ENCODE peak calls at places on chromosomes 3 and 15, in ten cellular contexts. M is psoas muscle; V is uterus; H is astrocyte; J is A673; P is sigmoid colon; G is ascending aorta; N is PC-9; I is fibroblast of lung; S is CD4-positive, CD25-positive, alpha-beta regulatory T cell. Z is an unnamed sample. For H3K27me3, the result is how much of the 10 kb centered on the place peaks cover.

GRCh38 chr3:139448104-139448503 is 28.2 kb downstream of the RBP2 start:
- DNase-seq in M (no peak), V (no peak), H (no peak), J (no peak), P (no peak), G (no peak), N (no peak), I (no peak), S (no peak), Z (peak)

GRCh38 chr3:120338517-120338916 is 10.6 kb downstream of the LRRC58 start:
- DNase-seq in M (no peak), V (no peak), H (no peak), J (no peak), P (no peak), G (no peak), N (no peak), I (no peak), S (no peak), Z (no peak)

GRCh38 chr3:28808068-28808467 is 459.4 kb upstream of the AZI2 start:
- DNase-seq in M (no peak), V (no peak), H (no peak), J (no peak), P (no peak), G (no peak), N (no peak), I (no peak), S (no peak), Z (no peak)

GRCh38 chr15:31585231-31585630 is 258.6 kb downstream of the KLF13 start:
- DNase-seq in M (no peak), V (no peak), H (no peak), J (no peak), P (no peak), G (no peak), N (no peak), I (no peak), S (no peak), Z (peak)

GRCh38 chr3:17945018-17945798 is 202.8 kb upstream of the TBC1D5 start:
- DNase-seq in M (no peak), V (no peak), H (peak), J (no peak), P (no peak), G (no peak), N (no peak), I (no peak), S (no peak), Z (no peak)

GRCh38 chr3:10516835-10517465 is 11.6 kb upstream of the ATP2B2 start:
- DNase-seq in M (no peak), V (no peak), H (peak), J (no peak), P (peak), G (no peak), N (no peak), I (no peak), S (no peak), Z (no peak)

GRCh38 chr3:177824190-177824786 is 627.0 kb upstream of the TBL1XR1 start:
- DNase-seq in M (peak), V (peak), H (peak), J (no peak), P (peak), G (peak), N (peak), I (peak), S (no peak), Z (peak)

GRCh38 chr15:99682455-99682854 is 50.8 kb downstream of the LYSMD4 start:
- DNase-seq in M (no peak), V (no peak), H (peak), J (peak), P (no peak), G (no peak), N (no peak), I (peak), S (no peak), Z (no peak)

GRCh38 chr15:70670680-70671079 is 92.7 kb downstream of the UACA start:
- DNase-seq in M (no peak), V (no peak), H (no peak), J (peak), P (no peak), G (no peak), N (no peak), I (peak), S (no peak), Z (no peak)

GRCh38 chr3:14474363-14475081 is 65.6 kb downstream of the GRIP2 start:
- DNase-seq in M (no peak), V (no peak), H (no peak), J (no peak), P (no peak), G (no peak), N (no peak), I (no peak), S (no peak), Z (no peak)

GRCh38 chr3:142680710-142681109 is 43.1 kb upstream of the TRPC1 start:
- DNase-seq in M (no peak), V (no peak), H (no peak), J (no peak), P (no peak), G (no peak), N (no peak), I (no peak), S (no peak), Z (no peak)

GRCh38 chr15:50881121-50882048 is 27.1 kb upstream of the AP4E1 start:
- DNase-seq in M (no peak), V (no peak), H (peak), J (no peak), P (no peak), G (no peak), N (no peak), I (peak), S (no peak), Z (no peak)

GRCh38 chr3:182412066-182412465 is 381.2 kb upstream of the ATP11B start:
- DNase-seq in M (no peak), V (no peak), H (no peak), J (no peak), P (no peak), G (no peak), N (peak), I (no peak), S (no peak), Z (no peak)

GRCh38 chr15:58676766-58677165 is 72.7 kb downstream of the ADAM10 start:
- DNase-seq in M (no peak), V (no peak), H (no peak), J (no peak), P (no peak), G (no peak), N (no peak), I (no peak), S (no peak), Z (no peak)

GRCh38 chr3:188863999-188864406 is 307.8 kb upstream of the TPRG1 start:
- DNase-seq in M (no peak), V (no peak), H (peak), J (no peak), P (no peak), G (no peak), N (no peak), I (peak), S (no peak), Z (no peak)

GRCh38 chr15:58269455-58270414 is 131.6 kb downstream of the AQP9 start:
- DNase-seq in M (no peak), V (no peak), H (peak), J (peak), P (no peak), G (no peak), N (peak), I (peak), S (no peak), Z (no peak)

GRCh38 chr3:9076985-9077384 is 113.7 kb upstream of the RAD18 start:
- DNase-seq in M (no peak), V (no peak), H (no peak), J (peak), P (peak), G (no peak), N (no peak), I (no peak), S (no peak), Z (no peak)

GRCh38 chr15:93997071-93997658 is 234.2 kb upstream of the MCTP2 start:
- DNase-seq in M (no peak), V (no peak), H (no peak), J (peak), P (no peak), G (no peak), N (no peak), I (peak), S (no peak), Z (no peak)

GRCh38 chr15:70974004-70974832 is 81.6 kb downstream of the LRRC49 start:
- DNase-seq in M (no peak), V (no peak), H (peak), J (peak), P (no peak), G (no peak), N (peak), I (peak), S (no peak), Z (no peak)

GRCh38 chr3:50568947-50569749 is at the start of gene HEMK1:
- DNase-seq in M (peak), V (peak), H (peak), J (peak), P (peak), G (peak), N (peak), I (peak), S (peak), Z (peak)

GRCh38 chr3:58085616-58086015 is 77.4 kb downstream of the FLNB start:
- DNase-seq in M (no peak), V (no peak), H (no peak), J (no peak), P (peak), G (no peak), N (no peak), I (no peak), S (no peak), Z (no peak)

GRCh38 chr15:80182611-80183210 is 29.9 kb downstream of the FAH start:
- DNase-seq in M (peak), V (no peak), H (peak), J (no peak), P (no peak), G (no peak), N (no peak), I (peak), S (no peak), Z (no peak)

GRCh38 chr3:151096697-151097096 is 11.2 kb downstream of the MED12L start:
- DNase-seq in M (no peak), V (no peak), H (no peak), J (no peak), P (no peak), G (no peak), N (no peak), I (no peak), S (no peak), Z (no peak)

GRCh38 chr15:32794973-32795372 is 77.2 kb downstream of the GREM1 start:
- DNase-seq in M (no peak), V (no peak), H (no peak), J (no peak), P (no peak), G (no peak), N (peak), I (no peak), S (no peak), Z (no peak)

GRCh38 chr3:65433480-65433879 is 605.2 kb downstream of the MAGI1 start:
- DNase-seq in M (no peak), V (no peak), H (no peak), J (no peak), P (no peak), G (no peak), N (no peak), I (no peak), S (no peak), Z (no peak)

GRCh38 chr3:99568936-99569335 is 69.5 kb upstream of the COL8A1 start:
- DNase-seq in M (no peak), V (no peak), H (no peak), J (no peak), P (no peak), G (no peak), N (no peak), I (no peak), S (no peak), Z (no peak)

GRCh38 chr3:13882876-13883275 is 3.0 kb upstream of the WNT7A start:
- DNase-seq in M (no peak), V (no peak), H (no peak), J (no peak), P (no peak), G (no peak), N (no peak), I (no peak), S (no peak), Z (no peak)

GRCh38 chr3:188294823-188295487 is 141.0 kb downstream of the LPP start:
- DNase-seq in M (no peak), V (no peak), H (peak), J (peak), P (no peak), G (no peak), N (peak), I (peak), S (no peak), Z (no peak)

GRCh38 chr3:149151843-149152242 is 22.4 kb downstream of the HPS3 start:
- DNase-seq in M (no peak), V (no peak), H (peak), J (peak), P (no peak), G (no peak), N (no peak), I (peak), S (no peak), Z (no peak)

GRCh38 chr3:108218811-108219210 is 3.4 kb downstream of the IFT57 start:
- DNase-seq in M (no peak), V (no peak), H (peak), J (no peak), P (no peak), G (no peak), N (no peak), I (peak), S (no peak), Z (no peak)

GRCh38 chr15:52794665-52795463 is 4.7 kb upstream of the ONECUT1 start:
- DNase-seq in M (no peak), V (no peak), H (no peak), J (no peak), P (no peak), G (no peak), N (no peak), I (no peak), S (no peak), Z (no peak)

GRCh38 chr15:66927326-66928077 is 137.9 kb upstream of the SMAD3 start:
- DNase-seq in M (no peak), V (no peak), H (no peak), J (no peak), P (peak), G (no peak), N (no peak), I (no peak), S (no peak), Z (no peak)

DNA sequence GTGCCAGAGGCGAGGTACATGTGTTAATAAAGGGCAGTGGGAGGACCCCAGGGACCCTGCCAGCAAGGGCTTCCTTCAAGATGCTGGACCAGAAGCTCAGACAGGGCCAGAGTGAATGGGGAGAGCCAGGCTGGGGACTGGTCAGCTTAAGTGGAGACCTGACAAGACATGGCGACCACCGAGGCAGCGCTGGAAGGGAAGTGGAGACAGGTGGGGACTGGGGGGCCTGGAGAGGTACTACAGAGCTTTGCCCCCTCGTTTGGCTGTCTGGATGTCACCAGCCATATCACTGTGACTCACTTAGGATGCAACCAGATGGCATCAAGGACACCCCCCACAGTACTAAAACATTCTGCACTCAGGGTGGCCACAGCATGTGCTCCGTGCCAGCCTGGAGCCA is 97.9 kb downstream of the ADCY5 start:
- DNase-seq in M (no peak), V (no peak), H (no peak), J (no peak), P (peak), G (no peak), N (no peak), I (no peak), S (no peak), Z (no peak)
- H3K27me3 ChIP-seq in M (under half), V (under half), H (under half), J (under half), P (under half), G (under half), N (under half), I (under half), S (under half), Z (under half)

DNA sequence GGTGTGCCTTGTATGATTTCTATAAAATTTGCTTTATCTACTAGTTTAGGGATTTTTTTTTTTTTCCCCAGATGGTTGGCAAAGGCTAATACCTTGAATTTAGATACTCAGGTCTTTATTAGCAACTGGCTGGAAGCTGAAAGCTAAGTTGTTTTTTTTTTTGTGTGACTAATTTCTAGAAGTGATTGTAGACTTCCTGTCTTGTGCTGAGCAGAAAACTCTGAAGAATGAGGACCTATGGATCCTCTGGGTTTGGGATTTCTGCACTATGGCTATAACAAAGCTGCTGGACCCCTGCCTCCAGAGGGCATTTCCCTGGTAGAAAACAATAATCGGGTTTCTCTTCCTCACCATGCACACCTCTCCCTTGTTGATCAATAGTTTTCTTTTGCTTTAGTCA is 10.0 kb downstream of the ARIH2 start:
- DNase-seq in M (no peak), V (no peak), H (no peak), J (no peak), P (no peak), G (no peak), N (no peak), I (no peak), S (no peak), Z (no peak)
- H3K27ac ChIP-seq in M (peak), V (no peak), H (no peak), J (no peak), P (no peak), G (no peak), N (no peak), I (no peak), S (no peak), Z (no peak)

DNA sequence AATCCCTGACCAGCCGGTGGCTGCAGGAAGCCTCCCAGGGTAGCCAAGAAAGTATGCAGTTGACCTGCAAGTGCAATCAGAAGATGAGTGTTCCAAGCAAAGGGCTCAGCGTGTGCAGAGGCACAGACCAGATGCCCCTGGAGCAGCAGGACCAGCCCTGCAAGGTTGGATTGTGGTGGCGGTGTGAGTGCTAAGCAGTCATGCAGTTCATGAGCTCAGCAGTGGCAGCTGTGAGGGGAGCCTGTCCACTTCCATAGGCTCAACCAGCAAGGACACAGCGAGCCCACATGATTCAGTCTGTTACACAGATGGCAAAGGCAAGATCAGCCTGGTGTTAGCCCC is 96.0 kb upstream of the PRR23E start:
- DNase-seq in M (no peak), V (no peak), H (no peak), J (no peak), P (no peak), G (no peak), N (peak), I (no peak), S (no peak), Z (peak)
- H3K27me3 ChIP-seq in M (under half), V (under half), H (under half), J (under half), P (under half), G (under half), N (under half), I (under half), S (under half), Z (under half)

GRCh38 chr15:68682330-68682729 is 103.5 kb downstream of the CORO2B start:
- DNase-seq in M (no peak), V (peak), H (no peak), J (no peak), P (peak), G (no peak), N (no peak), I (no peak), S (no peak), Z (no peak)

GRCh38 chr15:68684476-68684875 is 105.7 kb downstream of the CORO2B start:
- DNase-seq in M (no peak), V (peak), H (no peak), J (no peak), P (peak), G (no peak), N (no peak), I (no peak), S (no peak), Z (no peak)

GRCh38 chr15:68681836-68682235 is 103.0 kb downstream of the CORO2B start:
- DNase-seq in M (no peak), V (no peak), H (no peak), J (no peak), P (peak), G (no peak), N (no peak), I (no peak), S (no peak), Z (no peak)

GRCh38 chr15:68683551-68683950 is 104.8 kb downstream of the CORO2B start:
- DNase-seq in M (no peak), V (no peak), H (no peak), J (no peak), P (peak), G (no peak), N (no peak), I (no peak), S (no peak), Z (no peak)

DNA sequence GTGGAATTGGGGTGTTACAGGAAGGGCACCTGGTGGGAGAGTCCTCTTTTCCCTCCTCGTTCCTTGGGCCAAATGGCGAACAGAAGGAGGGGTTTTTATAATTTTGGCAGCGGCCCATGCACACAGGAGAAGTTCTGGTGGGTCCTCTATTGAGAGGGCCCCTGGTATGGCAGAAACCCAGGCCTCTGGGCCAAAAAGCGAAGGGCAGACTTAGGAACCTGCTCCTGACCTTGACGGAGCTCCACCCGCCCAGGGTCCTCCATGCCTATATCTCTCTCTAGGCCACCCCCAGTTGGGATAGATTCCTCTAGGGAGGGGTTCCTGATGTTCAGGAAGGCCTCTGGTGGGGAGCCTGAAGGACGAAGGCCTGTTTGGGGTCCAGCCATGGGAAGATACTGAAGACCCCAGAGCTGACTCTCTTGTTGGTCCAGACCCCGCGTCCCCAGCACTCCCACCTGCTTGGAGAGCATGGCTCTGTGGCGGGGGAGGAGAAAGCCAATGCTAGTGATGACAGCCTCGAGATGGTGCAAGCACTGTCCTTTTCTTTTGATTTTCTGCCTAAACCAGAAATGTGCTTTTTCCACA is 104.2 kb downstream of the CORO2B start:
- DNase-seq in M (no peak), V (no peak), H (no peak), J (no peak), P (peak), G (no peak), N (no peak), I (no peak), S (no peak), Z (no peak)
- H3K27ac ChIP-seq in M (no peak), V (no peak), H (no peak), J (no peak), P (no peak), G (no peak), N (no peak), I (no peak), S (no peak), Z (no peak)

GRCh38 chr15:91124155-91124554 is 24.1 kb downstream of the SV2B start:
- DNase-seq in M (no peak), V (no peak), H (no peak), J (no peak), P (no peak), G (no peak), N (no peak), I (no peak), S (no peak), Z (no peak)
- H3K27me3 ChIP-seq in M (under half), V (under half), H (under half), J (under half), P (under half), G (under half), N (half or more), I (under half), S (under half), Z (under half)

GRCh38 chr3:195886181-195887141 is 21.9 kb downstream of the TNK2 start:
- DNase-seq in M (peak), V (no peak), H (peak), J (no peak), P (peak), G (no peak), N (no peak), I (no peak), S (no peak), Z (no peak)
- H3K27ac ChIP-seq in M (peak), V (peak), H (no peak), J (no peak), P (peak), G (peak), N (no peak), I (no peak), S (no peak), Z (peak)

Z was measured in dorsolateral prefrontal cortex.